ENCODE peak calls at places on chromosome 11, in six cellular contexts. L is GM04504, K is AG04449, G is non-pigmented ciliary epithelial cell, A is T-cell, W is iris pigment epithelial cell. V is an unnamed sample.

GRCh38 chr11:129247129-129247528 is 55.0 kb upstream of the ARHGAP32 start:
- DNase-seq in A (no peak), G (peak; percentile 50), K (no peak), W (peak; percentile 83), L (no peak), V (no peak)

GRCh38 chr11:62383822-62384221 is 35.0 kb upstream of the SCGB1A1 start:
- DNase-seq in K (no peak), L (no peak), A (no peak), W (no peak), G (no peak), V (no peak)

GRCh38 chr11:65307298-65308229 is 7.1 kb upstream of the CDC42EP2 start:
- DNase-seq in A (no peak), G (no peak), K (no peak), W (no peak), L (no peak), V (no peak)

GRCh38 chr11:6233984-6234313 is 487 bp downstream of the FHIP1B start:
- DNase-seq in W (no peak), L (no peak), K (no peak), A (no peak), G (no peak), V (no peak)

GRCh38 chr11:69919659-69920499 is 100.7 kb upstream of the FGF3 start:
- DNase-seq in W (no peak), K (no peak), A (no peak), L (no peak), G (no peak), V (no peak)

GRCh38 chr11:78504708-78505107 is 70.0 kb downstream of the NARS2 start:
- DNase-seq in A (no peak), L (no peak), K (no peak), G (no peak), W (no peak), V (no peak)

GRCh38 chr11:109527496-109527895 is 105.5 kb downstream of the C11orf87 start:
- DNase-seq in W (peak; percentile 41), A (no peak), G (peak; percentile 15), K (peak; percentile 28), L (peak; percentile 17), V (no peak)

GRCh38 chr11:90134420-90135003 is at the start of gene NAALAD2:
- DNase-seq in A (no peak), W (peak; percentile 46), L (no peak), K (no peak), G (no peak), V (peak; percentile 12)

GRCh38 chr11:123354371-123354770 is 75.7 kb upstream of the GRAMD1B start:
- DNase-seq in L (no peak), G (no peak), A (no peak), K (no peak), W (no peak), V (no peak)

GRCh38 chr11:93521086-93521485 is 22.1 kb downstream of the SMCO4 start:
- DNase-seq in K (no peak), A (no peak), G (no peak), L (no peak), W (no peak), V (no peak)

GRCh38 chr11:118705111-118705741 is 25.8 kb upstream of the TREH start:
- DNase-seq in W (no peak), A (peak; percentile 40), K (no peak), G (no peak), L (no peak), V (peak; percentile 51)

GRCh38 chr11:15987044-15987443 is 369.3 kb downstream of the SOX6 start:
- DNase-seq in W (no peak), K (no peak), G (no peak), L (no peak), A (no peak), V (no peak)

GRCh38 chr11:64786308-64786707 is 8.0 kb upstream of the SF1 start:
- DNase-seq in W (no peak), A (no peak), L (no peak), K (no peak), G (no peak), V (no peak)